ENCODE peak calls at places on chromosomes 16 and 17, in five cellular contexts. T is esophagus squamous epithelium, Q is B cell, S is mucosa of descending colon, V is lower leg skin. I is an unnamed sample.

GRCh38 chr16:30902070-30902972 is 5.9 kb downstream of the CTF1 start:
- DNase-seq in V (no peak), T (no peak), S (peak), Q (peak), I (no peak)

GRCh38 chr16:2015117-2015946 is 4.3 kb upstream of the NPW start:
- DNase-seq in S (peak), T (no peak), V (no peak), Q (no peak), I (no peak)

GRCh38 chr16:79605999-79606398 is 5.5 kb upstream of the MAF start:
- DNase-seq in S (no peak), T (no peak), Q (peak), V (no peak), I (no peak)

GRCh38 chr17:64732336-64733006 is 70.4 kb upstream of the SMURF2 start:
- DNase-seq in V (peak), S (no peak), T (no peak), Q (no peak), I (no peak)

GRCh38 chr16:12081048-12081404 is 104.5 kb downstream of the SNX29 start:
- DNase-seq in V (peak), Q (no peak), T (no peak), S (no peak), I (no peak)

GRCh38 chr17:79919862-79920720 is 80.9 kb upstream of the CBX4 start:
- DNase-seq in Q (no peak), V (no peak), S (no peak), T (no peak), I (peak)

GRCh38 chr17:11488407-11488806 is 109.9 kb upstream of the DNAH9 start:
- DNase-seq in V (no peak), S (no peak), T (no peak), Q (no peak), I (no peak)

GRCh38 chr16:11994187-11995119 is 17.9 kb downstream of the SNX29 start:
- DNase-seq in S (peak), T (no peak), V (peak), Q (peak), I (no peak)

GRCh38 chr16:29975811-29976511 is 2.3 kb downstream of the TAOK2 start:
- DNase-seq in V (no peak), S (no peak), Q (no peak), T (no peak), I (no peak)

GRCh38 chr16:12958366-12958765 is 57.0 kb downstream of the SHISA9 start:
- DNase-seq in Q (no peak), T (no peak), V (no peak), S (no peak), I (no peak)

GRCh38 chr17:35170968-35171771 is 23.0 kb downstream of the SLC35G3 start:
- DNase-seq in Q (peak), S (no peak), V (peak), T (no peak), I (no peak)
- TF ChIP-seq CTCF in Q (peak), S (no peak), V (no peak), T (peak), I (peak)

GRCh38 chr17:13599808-13600398 is 1.8 kb downstream of the HS3ST3A1 start:
- DNase-seq in T (no peak), V (no peak), S (no peak), Q (no peak), I (no peak)

GRCh38 chr17:13601776-13602551 is at the start of gene HS3ST3A1:
- DNase-seq in Q (no peak), V (no peak), T (no peak), S (peak), I (peak)

GRCh38 chr17:13599168-13599577 is 2.6 kb downstream of the HS3ST3A1 start:
- DNase-seq in S (no peak), V (no peak), Q (no peak), T (no peak), I (no peak)

GRCh38 chr17:13600475-13601316 is 1.0 kb downstream of the HS3ST3A1 start:
- DNase-seq in S (no peak), Q (no peak), T (no peak), V (no peak), I (no peak)

GRCh38 chr17:13601317-13601775 is 383 bp downstream of the HS3ST3A1 start:
- DNase-seq in Q (peak), S (no peak), V (no peak), T (no peak), I (no peak)
- TF ChIP-seq CTCF in Q (no peak), S (no peak), V (no peak), T (no peak), I (no peak)

GRCh38 chr17:28518132-28518531 is 12.0 kb downstream of the FOXN1 start:
- DNase-seq in V (no peak), S (no peak), Q (peak), T (no peak), I (no peak)
- TF ChIP-seq CTCF in V (no peak), S (no peak), Q (no peak), T (no peak), I (no peak)

GRCh38 chr17:68511254-68511670 is 968 bp upstream of the PRKAR1A start:
- DNase-seq in V (no peak), T (no peak), Q (no peak), S (peak), I (no peak)
- TF ChIP-seq CTCF in V (no peak), T (no peak), Q (no peak), S (no peak), I (peak)

I was measured in chondrocyte.